ENCODE peak calls at places on chromosomes 7 and 10, in four cellular contexts. One of them, this sample, is unnamed.
A peak's percentile ranks its signal among the peaks of the same experiment; 100 is the strongest.

GRCh38 chr7:2862831-2863361 is 18.8 kb upstream of the GNA12 start:
- DNase-seq in GM10248: no peak
- DNase-seq in frontal cortex: no peak
- DNase-seq in PC-3: peak; percentile 23
- DNase-seq in this sample: no peak

GRCh38 chr10:21083861-21084260 is 186.8 kb upstream of the NEBL start:
- DNase-seq in frontal cortex: no peak
- DNase-seq in PC-3: peak; percentile 97
- DNase-seq in GM10248: no peak
- DNase-seq in this sample: peak; percentile 35

GRCh38 chr7:140639366-140640053 is 1.1 kb downstream of the DENND2A start:
- DNase-seq in PC-3: peak; percentile 29
- DNase-seq in frontal cortex: no peak
- DNase-seq in GM10248: no peak
- DNase-seq in this sample: no peak

GRCh38 chr10:48608279-48608681 is 3.4 kb upstream of the ARHGAP22 start:
- DNase-seq in frontal cortex: no peak
- DNase-seq in GM10248: peak; percentile 79
- DNase-seq in PC-3: no peak
- DNase-seq in this sample: peak; percentile 58

GRCh38 chr10:23053036-23053435 is 42.3 kb upstream of the MSRB2 start:
- DNase-seq in GM10248: no peak
- DNase-seq in PC-3: peak; percentile 81
- DNase-seq in frontal cortex: no peak
- DNase-seq in this sample: no peak

GRCh38 chr10:71339796-71340589 is 20.9 kb downstream of the SLC29A3 start:
- DNase-seq in PC-3: peak; percentile 92
- DNase-seq in GM10248: no peak
- DNase-seq in frontal cortex: no peak
- DNase-seq in this sample: no peak

GRCh38 chr7:21318190-21318915 is 109.5 kb upstream of the SP4 start:
- DNase-seq in frontal cortex: no peak
- DNase-seq in PC-3: no peak
- DNase-seq in GM10248: no peak
- DNase-seq in this sample: no peak

GRCh38 chr7:139691253-139691781 is 86.5 kb downstream of the HIPK2 start:
- DNase-seq in frontal cortex: no peak
- DNase-seq in GM10248: no peak
- DNase-seq in PC-3: no peak
- DNase-seq in this sample: peak; percentile 29

GRCh38 chr7:128150223-128150622 is 90.9 kb upstream of the LEP start:
- DNase-seq in GM10248: no peak
- DNase-seq in frontal cortex: no peak
- DNase-seq in PC-3: no peak
- DNase-seq in this sample: no peak

GRCh38 chr7:34131371-34131770 is 226.0 kb downstream of the BMPER start:
- DNase-seq in GM10248: no peak
- DNase-seq in PC-3: no peak
- DNase-seq in frontal cortex: no peak
- DNase-seq in this sample: no peak

GRCh38 chr10:43461950-43462349 is 25.0 kb downstream of the ZNF487 start:
- DNase-seq in GM10248: peak; percentile 65
- DNase-seq in PC-3: peak; percentile 95
- DNase-seq in frontal cortex: peak; percentile 52
- DNase-seq in this sample: peak; percentile 91

GRCh38 chr7:1100886-1101579 is 13.1 kb downstream of the GPER1 start:
- DNase-seq in frontal cortex: no peak
- DNase-seq in PC-3: no peak
- DNase-seq in GM10248: no peak
- DNase-seq in this sample: no peak

GRCh38 chr10:123666318-123667291 is at the start of gene GPR26:
- DNase-seq in PC-3: no peak
- DNase-seq in GM10248: no peak
- DNase-seq in frontal cortex: no peak
- DNase-seq in this sample: no peak

GRCh38 chr7:119959811-119960210 is 313.2 kb upstream of the KCND2 start:
- DNase-seq in frontal cortex: no peak
- DNase-seq in PC-3: peak; percentile 66
- DNase-seq in GM10248: no peak
- DNase-seq in this sample: no peak

GRCh38 chr10:25699631-25700030 is 234.4 kb upstream of the MYO3A start:
- DNase-seq in PC-3: no peak
- DNase-seq in frontal cortex: no peak
- DNase-seq in GM10248: no peak
- DNase-seq in this sample: no peak

GRCh38 chr10:120415709-120416330 is 41.2 kb upstream of the PLPP4 start:
- DNase-seq in GM10248: no peak
- DNase-seq in PC-3: peak; percentile 88
- DNase-seq in frontal cortex: no peak
- DNase-seq in this sample: no peak

GRCh38 chr7:2471396-2471795 is 4.8 kb downstream of the GRIFIN start:
- DNase-seq in PC-3: no peak
- DNase-seq in GM10248: no peak
- DNase-seq in frontal cortex: no peak
- DNase-seq in this sample: no peak